ENCODE peak calls at places on chromosomes 11 and 22, in eight cellular contexts. W is body of pancreas; N is breast epithelium; T is OCI-LY7; Y is IMR-90; B is ovary; E is effector memory CD4-positive, alpha-beta T cell; P is uterus. O is an unnamed sample. For H3K9me3, the result is how much of the 10 kb centered on the place peaks cover.

GRCh38 chr11:17799147-17799546 is 64.6 kb downstream of the KCNC1 start:
- DNase-seq in T (no peak), E (no peak), Y (no peak), B (no peak), P (no peak), N (no peak), W (no peak), O (no peak)

GRCh38 chr11:12995211-12995610 is 13.9 kb upstream of the RASSF10 start:
- DNase-seq in B (no peak), Y (no peak), W (no peak), T (no peak), N (no peak), P (no peak), E (no peak), O (no peak)

GRCh38 chr11:122785156-122785605 is 53.1 kb upstream of the CRTAM start:
- DNase-seq in T (no peak), P (no peak), B (no peak), Y (no peak), W (no peak), N (no peak), E (no peak), O (no peak)

GRCh38 chr11:68749501-68750196 is 1.7 kb downstream of the TESMIN start:
- DNase-seq in T (no peak), P (no peak), B (no peak), N (no peak), W (no peak), E (no peak), Y (peak), O (no peak)

GRCh38 chr22:25085930-25086901 is 113.4 kb upstream of the CRYBB3 start:
- DNase-seq in Y (no peak), B (peak), W (no peak), N (no peak), T (peak), E (no peak), P (peak), O (peak)

GRCh38 chr11:112989198-112989597 is 28.0 kb downstream of the NCAM1 start:
- DNase-seq in P (no peak), W (no peak), B (no peak), T (no peak), E (no peak), Y (no peak), N (no peak), O (no peak)

GRCh38 chr22:22941831-22942510 is 54.4 kb downstream of the IGLL5 start:
- DNase-seq in E (no peak), N (no peak), T (peak), B (no peak), W (peak), P (no peak), Y (no peak), O (no peak)

GRCh38 chr11:20131744-20132666 is 28.3 kb downstream of the DBX1 start:
- DNase-seq in W (peak), B (peak), P (peak), T (peak), E (no peak), Y (peak), N (peak), O (peak)

GRCh38 chr11:131824766-131825165 is 454.4 kb downstream of the NTM start:
- DNase-seq in P (no peak), W (no peak), B (no peak), Y (peak), T (no peak), E (no peak), N (no peak), O (no peak)

GRCh38 chr11:122153746-122154145 is 37.7 kb upstream of the BLID start:
- DNase-seq in Y (no peak), T (no peak), W (no peak), N (no peak), B (no peak), P (no peak), E (no peak), O (peak)

GRCh38 chr11:35059040-35059439 is 79.9 kb upstream of the CD44 start:
- DNase-seq in Y (no peak), P (no peak), T (peak), B (no peak), E (no peak), N (no peak), W (no peak), O (no peak)

GRCh38 chr22:49119551-49119952 is 708.1 kb downstream of the BRD1 start:
- DNase-seq in P (no peak), N (peak), E (no peak), T (no peak), Y (no peak), B (no peak), W (no peak), O (no peak)
- H3K9me3 ChIP-seq in P (under half), N (under half), E (under half), T (under half), Y (under half), B (under half), W (under half), O (under half)

GRCh38 chr22:47918276-47918928 is 1156.0 kb downstream of the TBC1D22A start:
- DNase-seq in P (no peak), E (no peak), W (no peak), B (no peak), T (peak), Y (no peak), N (no peak), O (no peak)

GRCh38 chr22:47921906-47922305 is 1159.5 kb downstream of the TBC1D22A start:
- DNase-seq in Y (no peak), B (no peak), W (no peak), E (no peak), P (no peak), T (peak), N (no peak), O (no peak)

GRCh38 chr22:47919893-47920292 is 1157.4 kb downstream of the TBC1D22A start:
- DNase-seq in W (no peak), N (no peak), E (no peak), Y (no peak), T (no peak), B (no peak), P (no peak), O (no peak)

GRCh38 chr22:47920380-47920959 is 1158.0 kb downstream of the TBC1D22A start:
- DNase-seq in N (no peak), E (no peak), Y (no peak), W (no peak), T (no peak), B (no peak), P (no peak), O (no peak)

DNA sequence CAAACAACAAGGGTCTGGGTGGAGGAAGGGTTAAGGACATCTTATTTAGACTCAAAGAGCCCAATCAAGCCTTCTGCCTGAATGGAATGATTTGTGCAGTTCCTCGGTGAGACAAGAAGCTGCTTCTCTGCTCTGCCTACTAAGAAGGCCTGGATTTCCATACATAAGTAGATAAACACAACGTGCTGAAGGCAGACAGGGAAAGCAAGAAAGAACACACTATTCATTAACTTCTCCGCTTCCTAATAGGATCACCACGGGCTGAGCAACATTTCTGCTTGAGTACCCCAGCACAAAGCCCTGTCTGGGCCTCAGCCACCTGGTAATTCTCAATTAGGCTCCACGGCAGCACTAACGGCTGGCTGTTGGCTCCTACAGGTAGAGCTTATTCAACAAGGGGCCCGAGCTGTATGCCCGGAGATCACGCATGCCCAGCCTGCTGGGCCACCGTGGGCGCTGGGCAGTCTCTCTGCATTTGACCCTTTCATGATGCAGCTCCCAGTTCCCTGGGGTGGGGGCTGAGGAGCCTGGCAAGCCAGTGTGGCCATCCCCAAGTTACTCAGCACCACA is 1156.6 kb downstream of the TBC1D22A start:
- DNase-seq in W (no peak), N (no peak), B (no peak), T (peak), P (no peak), Y (no peak), E (no peak), O (no peak)
- H3K9me3 ChIP-seq in W (under half), N (under half), B (under half), T (under half), P (under half), Y (half or more), E (under half), O (under half)

GRCh38 chr22:49011769-49012598 is 815.7 kb downstream of the BRD1 start:
- DNase-seq in Y (no peak), E (no peak), N (no peak), W (no peak), T (no peak), B (no peak), P (no peak), O (no peak)
- H3K9me3 ChIP-seq in Y (half or more), E (under half), N (under half), W (under half), T (under half), B (under half), P (under half), O (under half)

GRCh38 chr11:3357302-3357701 is 21.6 kb downstream of the ZNF195 start:
- DNase-seq in P (no peak), W (no peak), B (no peak), N (no peak), Y (no peak), E (no peak), T (no peak), O (no peak)

GRCh38 chr11:3359092-3359824 is 19.7 kb downstream of the ZNF195 start:
- DNase-seq in T (no peak), W (no peak), B (no peak), E (no peak), Y (no peak), N (no peak), P (no peak), O (no peak)

GRCh38 chr11:3356858-3357257 is 22.1 kb downstream of the ZNF195 start:
- DNase-seq in E (no peak), Y (no peak), B (no peak), W (no peak), N (no peak), T (no peak), P (no peak), O (no peak)

GRCh38 chr11:3353066-3353465 is 25.9 kb downstream of the ZNF195 start:
- DNase-seq in P (no peak), N (no peak), T (no peak), Y (no peak), B (no peak), W (no peak), E (no peak), O (no peak)

DNA sequence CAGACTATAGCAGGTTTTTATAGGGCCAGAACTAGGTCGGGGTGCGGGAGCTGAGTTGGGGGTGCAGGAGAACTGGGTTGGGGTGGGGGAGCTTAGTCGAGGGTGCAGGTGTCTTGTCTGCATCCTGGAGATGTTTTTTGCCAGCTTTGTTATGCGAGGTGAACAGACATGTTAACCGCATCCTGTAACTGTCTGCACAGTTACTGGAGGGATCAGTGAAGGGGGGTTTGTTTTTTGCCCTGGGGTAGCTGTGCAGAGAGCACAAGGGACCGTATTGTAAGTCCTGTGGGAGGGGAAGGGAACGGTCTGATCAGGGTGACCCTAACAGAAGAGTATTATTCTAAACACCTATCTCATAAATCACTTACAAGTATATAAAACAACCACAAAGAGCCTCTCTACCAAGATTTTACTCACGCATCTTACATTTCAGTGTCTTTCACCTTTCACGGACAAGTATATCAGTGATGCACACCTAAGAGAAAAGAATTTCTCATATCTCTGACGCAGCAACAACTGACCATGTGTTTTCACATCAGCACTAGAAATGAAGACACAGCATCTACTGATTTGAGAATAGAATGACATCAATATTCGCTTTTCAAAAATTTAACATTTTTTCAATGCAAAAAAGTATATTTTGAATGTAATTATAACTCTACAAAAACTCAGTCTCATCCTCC is 20.8 kb downstream of the ZNF195 start:
- DNase-seq in Y (no peak), B (no peak), N (no peak), T (no peak), P (no peak), W (no peak), E (no peak), O (no peak)
- H3K9me3 ChIP-seq in Y (half or more), B (under half), N (half or more), T (under half), P (under half), W (under half), E (half or more), O (under half)

DNA sequence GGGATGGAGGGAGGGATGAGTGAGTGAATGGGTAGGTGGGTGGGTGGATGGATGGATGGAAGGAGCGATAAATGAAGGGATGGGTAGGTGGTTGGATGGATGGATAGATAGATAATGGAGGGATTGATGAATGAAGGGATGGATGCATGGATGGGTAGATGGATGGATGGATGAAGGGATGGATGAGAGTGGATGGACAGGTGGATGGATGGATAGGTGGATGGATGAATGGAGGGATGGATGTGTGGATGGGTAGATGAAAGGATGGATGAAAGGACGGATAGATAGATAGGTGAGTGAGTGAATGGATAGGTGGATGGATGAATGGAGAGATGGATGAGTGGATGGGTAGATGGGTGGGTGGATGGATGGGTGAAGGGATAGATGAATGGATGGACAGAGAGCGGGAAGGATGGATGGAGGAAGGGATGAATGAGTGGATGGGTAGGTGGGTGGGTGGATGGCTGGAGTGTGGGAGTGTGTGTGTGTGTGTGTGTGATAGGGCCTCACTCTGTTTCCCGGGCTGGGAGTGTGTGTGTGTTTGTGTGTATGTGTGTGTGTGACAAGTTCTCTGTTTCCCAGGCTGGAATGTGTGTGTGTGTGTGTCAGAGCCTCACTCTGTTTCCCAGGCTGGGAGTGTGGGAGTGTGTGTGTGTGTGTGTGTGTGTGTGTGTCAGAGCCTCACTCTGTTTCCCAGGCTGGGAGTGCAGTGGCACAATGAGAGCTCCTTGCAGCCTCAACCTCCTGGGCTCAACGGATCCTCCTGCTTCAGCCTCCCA is 2.1 kb upstream of the PRR33 start:
- DNase-seq in W (no peak), P (no peak), E (no peak), T (no peak), B (no peak), Y (peak), N (no peak), O (no peak)
- H3K9me3 ChIP-seq in W (under half), P (under half), E (under half), T (under half), B (under half), Y (under half), N (under half), O (under half)

GRCh38 chr22:48780597-48781277 is 1046.9 kb downstream of the BRD1 start:
- DNase-seq in E (no peak), B (no peak), P (no peak), T (no peak), W (no peak), N (no peak), Y (no peak), O (no peak)
- H3K9me3 ChIP-seq in E (under half), B (under half), P (under half), T (under half), W (under half), N (under half), Y (half or more), O (under half)

GRCh38 chr11:58731819-58732218 is at the start of gene GLYAT:
- DNase-seq in P (no peak), Y (no peak), W (no peak), B (no peak), T (no peak), E (no peak), N (no peak), O (no peak)
- H3K9me3 ChIP-seq in P (under half), Y (under half), W (under half), B (under half), T (under half), E (under half), N (under half), O (under half)

GRCh38 chr11:114604179-114604813 is 8.7 kb upstream of the NXPE4 start:
- DNase-seq in P (no peak), W (no peak), B (no peak), N (no peak), E (no peak), Y (no peak), T (no peak), O (no peak)
- H3K9me3 ChIP-seq in P (under half), W (under half), B (under half), N (under half), E (under half), Y (under half), T (under half), O (under half)

DNA sequence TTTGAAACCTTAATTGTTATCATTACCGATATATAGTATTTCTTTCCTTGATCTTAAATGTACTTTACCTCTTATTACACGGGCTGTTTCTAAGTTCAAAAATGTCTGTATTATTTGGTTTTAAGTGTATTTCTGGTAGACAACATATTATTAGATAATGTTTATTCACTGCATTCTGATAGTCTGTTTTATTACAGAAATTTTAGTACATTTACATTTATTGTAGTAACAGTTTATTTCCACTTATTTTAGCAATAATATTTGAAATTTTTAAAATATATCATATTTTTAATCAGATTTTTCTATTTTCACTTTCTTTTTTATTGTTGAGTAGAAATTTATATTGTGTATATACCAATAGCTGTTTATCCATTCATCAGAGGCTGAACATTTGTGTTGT is 1195.2 kb downstream of the TBC1D22A start:
- DNase-seq in P (no peak), W (no peak), E (no peak), N (no peak), B (no peak), Y (no peak), T (no peak), O (no peak)
- H3K9me3 ChIP-seq in P (under half), W (under half), E (under half), N (under half), B (under half), Y (under half), T (under half), O (under half)